ENCODE peak calls at places on chromosome X, in seven cellular contexts. N is HCT116, R is A549, D is GM12878, E is SK-N-SH, O is K562, M is HepG2. A is an unnamed sample. For H3K4me1, the result is how much of the 10 kb centered on the place peaks cover.

GRCh38 chrX:136674270-136674986 is 26.5 kb downstream of the CD40LG start:
- DNase-seq in N (no peak), R (no peak), D (no peak), E (no peak), O (no peak), M (no peak), A (no peak)

GRCh38 chrX:54825716-54826428 is 18.3 kb downstream of the MAGED2 start:
- DNase-seq in N (no peak), R (peak), D (no peak), E (no peak), O (no peak), M (no peak), A (peak)

GRCh38 chrX:155070975-155071693 is at the start of the genes BRCC3, CMC4 and MTCP1:
- DNase-seq in N (peak), R (peak), D (peak), E (peak), O (peak), M (peak), A (peak)

GRCh38 chrX:146581981-146582712 is 227.4 kb upstream of the CXorf51B start:
- DNase-seq in N (no peak), R (no peak), D (no peak), E (no peak), O (no peak), M (no peak), A (peak)

GRCh38 chrX:129523076-129524055 is at the start of gene SMARCA1:
- DNase-seq in N (peak), R (peak), D (no peak), E (peak), O (peak), M (peak), A (peak)

GRCh38 chrX:102728646-102729045 is 8.1 kb downstream of the GPRASP3 start:
- DNase-seq in N (no peak), R (no peak), D (no peak), E (no peak), O (no peak), M (no peak), A (no peak)

GRCh38 chrX:118495958-118496762 is 545 bp downstream of the DOCK11 start:
- DNase-seq in N (no peak), R (peak), D (no peak), E (peak), O (peak), M (no peak), A (peak)

GRCh38 chrX:97597954-97598353 is 714.2 kb downstream of the RPA4 start:
- DNase-seq in N (no peak), R (no peak), D (no peak), E (no peak), O (no peak), M (no peak), A (peak)

GRCh38 chrX:120459313-120459712 is 9.8 kb downstream of the LAMP2 start:
- DNase-seq in N (no peak), R (no peak), D (no peak), E (no peak), O (no peak), M (no peak), A (no peak)

GRCh38 chrX:97310373-97310772 is 426.7 kb downstream of the RPA4 start:
- DNase-seq in N (no peak), R (peak), D (no peak), E (no peak), O (no peak), M (no peak), A (peak)

GRCh38 chrX:22699591-22700091 is 300.1 kb upstream of the DDX53 start:
- DNase-seq in N (no peak), R (no peak), D (no peak), E (no peak), O (no peak), M (no peak), A (no peak)

GRCh38 chrX:19867938-19868337 is 19.5 kb downstream of the SH3KBP1 start:
- DNase-seq in N (no peak), R (no peak), D (no peak), E (no peak), O (no peak), M (no peak), A (no peak)
- H3K4me1 ChIP-seq in N (under half), R (under half), D (half or more), E (under half), O (under half), M (under half), A (under half)

GRCh38 chrX:134601240-134601639 is 57.0 kb downstream of the PLAC1 start:
- DNase-seq in N (no peak), R (no peak), D (no peak), E (no peak), O (no peak), M (no peak), A (no peak)
- H3K4me2 ChIP-seq in N (peak), R (no peak), D (no peak), E (no peak), O (no peak), M (no peak), A (no peak)

GRCh38 chrX:51496501-51497291 is at the start of gene NUDT11:
- DNase-seq in N (no peak), R (peak), D (no peak), E (peak), O (peak), M (no peak), A (peak)
- TF ChIP-seq REST in N (no peak), R (no peak), D (no peak), E (no peak), O (no peak), M (no peak), A (no peak)

GRCh38 chrX:107683931-107684330 is 55.6 kb downstream of the PRPS1 start:
- DNase-seq in N (no peak), R (no peak), D (no peak), E (no peak), O (no peak), M (no peak), A (no peak)
- H3K4me1 ChIP-seq in N (under half), R (under half), D (under half), E (under half), O (under half), M (under half), A (under half)

GRCh38 chrX:132855760-132856341 is 102.6 kb downstream of the HS6ST2 start:
- DNase-seq in N (no peak), R (no peak), D (no peak), E (no peak), O (no peak), M (no peak), A (no peak)
- H3K4me2 ChIP-seq in N (no peak), R (peak), D (no peak), E (no peak), O (no peak), M (peak), A (no peak)

GRCh38 chrX:133658244-133658911 is 243.1 kb upstream of the GPC4 start:
- DNase-seq in N (no peak), R (no peak), D (no peak), E (no peak), O (no peak), M (no peak), A (no peak)
- TF ChIP-seq REST in N (no peak), R (no peak), D (no peak), E (no peak), O (no peak), M (no peak), A (no peak)

GRCh38 chrX:107734646-107735045 is 40.9 kb downstream of the TSC22D3 start:
- DNase-seq in N (no peak), R (no peak), D (no peak), E (no peak), O (no peak), M (no peak), A (no peak)
- H3K4me1 ChIP-seq in N (under half), R (under half), D (under half), E (under half), O (under half), M (under half), A (under half)

GRCh38 chrX:45768666-45769065 is 568.0 kb upstream of the DIPK2B start:
- DNase-seq in N (no peak), R (no peak), D (no peak), E (no peak), O (no peak), M (no peak), A (no peak)

GRCh38 chrX:45767021-45767491 is 566.4 kb upstream of the DIPK2B start:
- DNase-seq in N (no peak), R (peak), D (no peak), E (no peak), O (no peak), M (no peak), A (no peak)

GRCh38 chrX:45771560-45772340 is 571.1 kb upstream of the DIPK2B start:
- DNase-seq in N (no peak), R (peak), D (no peak), E (no peak), O (no peak), M (no peak), A (no peak)

GRCh38 chrX:45771114-45771513 is 570.4 kb upstream of the DIPK2B start:
- DNase-seq in N (peak), R (peak), D (no peak), E (no peak), O (no peak), M (peak), A (no peak)

GRCh38 chrX:45769919-45770582 is 569.4 kb upstream of the DIPK2B start:
- DNase-seq in N (no peak), R (peak), D (peak), E (peak), O (peak), M (peak), A (no peak)
- H3K4me2 ChIP-seq in N (peak), R (peak), D (peak), E (peak), O (peak), M (peak), A (no peak)

A was measured in GM23338.